ENCODE peak calls at places on chromosomes 3 and 15, in seven cellular contexts. O, Q, M, W, H, D and G are unnamed samples.

GRCh38 chr3:132593950-132594328 is 3.1 kb upstream of the ACKR4 start:
- DNase-seq in O (no peak), Q (peak; percentile 85), M (no peak), W (peak; percentile 82), H (peak; percentile 22), D (peak; percentile 68), G (no peak)

GRCh38 chr3:8584661-8585060 is 59.9 kb downstream of the SSUH2 start:
- DNase-seq in O (no peak), Q (no peak), M (no peak), W (no peak), H (no peak), D (no peak), G (no peak)

GRCh38 chr3:473284-473800 is 276.8 kb downstream of the CHL1 start:
- DNase-seq in O (no peak), Q (no peak), M (no peak), W (no peak), H (no peak), D (no peak), G (no peak)

GRCh38 chr3:9782777-9783176 is 9.5 kb downstream of the TADA3 start:
- DNase-seq in O (no peak), Q (no peak), M (no peak), W (no peak), H (no peak), D (no peak), G (no peak)

GRCh38 chr3:70580021-70580420 is 267.6 kb upstream of the MDFIC2 start:
- DNase-seq in O (no peak), Q (peak; percentile 29), M (no peak), W (peak; percentile 80), H (no peak), D (peak; percentile 30), G (no peak)

GRCh38 chr3:12663311-12663935 is 494 bp downstream of the RAF1 start:
- DNase-seq in O (no peak), Q (no peak), M (no peak), W (no peak), H (no peak), D (no peak), G (no peak)

GRCh38 chr3:64554086-64554920 is 133.5 kb downstream of the ADAMTS9 start:
- DNase-seq in O (no peak), Q (no peak), M (no peak), W (no peak), H (no peak), D (no peak), G (no peak)

GRCh38 chr15:50181983-50182232 is at the start of gene SLC27A2:
- DNase-seq in O (no peak), Q (peak; percentile 4), M (no peak), W (no peak), H (no peak), D (peak; percentile 5), G (no peak)

GRCh38 chr3:43759297-43759782 is 68.6 kb downstream of the ABHD5 start:
- DNase-seq in O (no peak), Q (peak; percentile 87), M (no peak), W (peak; percentile 68), H (peak; percentile 26), D (peak; percentile 53), G (no peak)

GRCh38 chr3:193391902-193392301 is 13.3 kb upstream of the ATP13A5 start:
- DNase-seq in O (no peak), Q (no peak), M (no peak), W (peak; percentile 24), H (peak; percentile 90), D (peak; percentile 59), G (peak; percentile 94)

GRCh38 chr3:192928720-192929119 is 11.1 kb upstream of the MB21D2 start:
- DNase-seq in O (no peak), Q (no peak), M (no peak), W (no peak), H (no peak), D (no peak), G (no peak)

GRCh38 chr3:155313303-155313702 is 19.8 kb upstream of the STRIT1 start:
- DNase-seq in O (no peak), Q (no peak), M (no peak), W (no peak), H (no peak), D (no peak), G (no peak)

GRCh38 chr3:152496286-152496685 is 227.6 kb downstream of the MBNL1 start:
- DNase-seq in O (no peak), Q (no peak), M (no peak), W (no peak), H (no peak), D (no peak), G (no peak)

GRCh38 chr3:143433787-143434378 is 314.3 kb downstream of the CHST2 start:
- DNase-seq in O (no peak), Q (no peak), M (no peak), W (no peak), H (no peak), D (no peak), G (no peak)

GRCh38 chr3:193842832-193843446 is 249.9 kb downstream of the OPA1 start:
- DNase-seq in O (no peak), Q (no peak), M (no peak), W (no peak), H (no peak), D (no peak), G (no peak)

GRCh38 chr3:142618917-142619401 is 22.8 kb downstream of the PLS1 start:
- DNase-seq in O (peak; percentile 94), Q (no peak), M (no peak), W (no peak), H (no peak), D (peak; percentile 15), G (no peak)

GRCh38 chr3:194967126-194968117 is 281.7 kb downstream of the FAM43A start:
- DNase-seq in O (no peak), Q (no peak), M (no peak), W (no peak), H (no peak), D (no peak), G (no peak)

GRCh38 chr15:57554063-57554820 is 37.5 kb upstream of the MYZAP start:
- DNase-seq in O (peak; percentile 95), Q (no peak), M (no peak), W (peak; percentile 17), H (no peak), D (peak; percentile 22), G (peak; percentile 56)

GRCh38 chr15:82530606-82531379 is 9.5 kb downstream of the RPS17 start:
- DNase-seq in O (no peak), Q (peak; percentile 56), M (no peak), W (peak; percentile 59), H (no peak), D (peak; percentile 62), G (peak; percentile 19)

GRCh38 chr15:88089019-88089603 is 167.4 kb downstream of the NTRK3 start:
- DNase-seq in O (no peak), Q (no peak), M (no peak), W (peak; percentile 9), H (no peak), D (no peak), G (no peak)

GRCh38 chr15:41169784-41170183 is 53.7 kb upstream of the INO80 start:
- DNase-seq in O (no peak), Q (no peak), M (no peak), W (no peak), H (no peak), D (no peak), G (no peak)

GRCh38 chr3:108329508-108329907 is 33.2 kb downstream of the HHLA2 start:
- DNase-seq in O (no peak), Q (no peak), M (no peak), W (no peak), H (no peak), D (no peak), G (no peak)

GRCh38 chr15:45790325-45790943 is 155.6 kb downstream of the SQOR start:
- DNase-seq in O (no peak), Q (peak; percentile 7), M (no peak), W (peak; percentile 27), H (no peak), D (no peak), G (no peak)

GRCh38 chr3:114827495-114827894 is 319.6 kb downstream of the ZBTB20 start:
- DNase-seq in O (peak; percentile 70), Q (peak; percentile 58), M (no peak), W (peak; percentile 52), H (peak; percentile 19), D (peak; percentile 52), G (peak; percentile 18)

GRCh38 chr15:96183927-96184266 is 146.6 kb upstream of the NR2F2 start:
- DNase-seq in O (no peak), Q (no peak), M (no peak), W (no peak), H (no peak), D (no peak), G (no peak)

GRCh38 chr15:95440712-95441111 is 889.8 kb upstream of the NR2F2 start:
- DNase-seq in O (no peak), Q (peak; percentile 8), M (no peak), W (no peak), H (no peak), D (no peak), G (no peak)

GRCh38 chr3:30952786-30953185 is 58.3 kb upstream of the GADL1 start:
- DNase-seq in O (no peak), Q (no peak), M (no peak), W (no peak), H (no peak), D (no peak), G (no peak)

GRCh38 chr15:64132217-64132616 is 19.3 kb upstream of the SNX22 start:
- DNase-seq in O (no peak), Q (no peak), M (no peak), W (no peak), H (no peak), D (no peak), G (no peak)